ENCODE peak calls at places on chromosomes 11 and 22, in four cellular contexts. W is MM.1S, S is PC-3, P is HCT116. Z is an unnamed sample.
A peak's percentile ranks its signal among the peaks of the same experiment; 100 is the strongest.

GRCh38 chr11:93529707-93530467 is 13.3 kb downstream of the SMCO4 start:
- DNase-seq in W (no peak), S (no peak), P (no peak), Z (no peak)

GRCh38 chr11:19605500-19606371 is 106.9 kb upstream of the NAV2 start:
- DNase-seq in W (no peak), S (no peak), P (no peak), Z (no peak)

GRCh38 chr22:34035209-34035608 is 114.9 kb upstream of the LARGE1 start:
- DNase-seq in W (no peak), S (no peak), P (no peak), Z (no peak)

GRCh38 chr22:32789797-32790620 is 11.5 kb upstream of the TIMP3 start:
- DNase-seq in W (no peak), S (no peak), P (no peak), Z (no peak)

GRCh38 chr11:37788141-37788877 is 1190.3 kb upstream of the RAG2 start:
- DNase-seq in W (no peak), S (peak; percentile 89), P (no peak), Z (no peak)

GRCh38 chr22:41240377-41241132 is at the start of gene CHADL:
- DNase-seq in W (no peak), S (no peak), P (no peak), Z (no peak)

GRCh38 chr11:2383823-2384722 is 7.0 kb downstream of the CD81 start:
- DNase-seq in W (no peak), S (no peak), P (no peak), Z (no peak)

GRCh38 chr22:20552450-20552894 is 45.1 kb downstream of the MED15 start:
- DNase-seq in W (no peak), S (no peak), P (no peak), Z (no peak)

GRCh38 chr11:73140213-73141030 is 1.7 kb downstream of the FCHSD2 start:
- DNase-seq in W (peak; percentile 68), S (peak; percentile 48), P (no peak), Z (no peak)

GRCh38 chr22:23058481-23059336 is 11.6 kb upstream of the GNAZ start:
- DNase-seq in W (no peak), S (peak; percentile 12), P (no peak), Z (no peak)

GRCh38 chr11:61129608-61130523 is 27.6 kb downstream of the CD5 start:
- DNase-seq in W (peak; percentile 85), S (peak; percentile 97), P (peak; percentile 73), Z (peak; percentile 85)

GRCh38 chr11:117693344-117693743 is 103.7 kb downstream of the DSCAML1 start:
- DNase-seq in W (no peak), S (peak; percentile 60), P (no peak), Z (peak; percentile 57)

GRCh38 chr11:129930306-129930705 is 34.9 kb upstream of the NFRKB start:
- DNase-seq in W (no peak), S (peak; percentile 93), P (no peak), Z (peak; percentile 89)

GRCh38 chr22:23068832-23069385 is 1.4 kb upstream of the GNAZ start:
- DNase-seq in W (no peak), S (no peak), P (no peak), Z (no peak)

GRCh38 chr11:85590848-85591483 is 36.2 kb downstream of the DLG2 start:
- DNase-seq in W (peak; percentile 53), S (peak; percentile 82), P (peak; percentile 35), Z (peak; percentile 52)

GRCh38 chr11:132898021-132898420 is 634.3 kb downstream of the OPCML start:
- DNase-seq in W (no peak), S (no peak), P (no peak), Z (no peak)
- H3K9me2 ChIP-seq in W (no peaks in the 10 kb centered on the region), S (no peaks in the 10 kb centered on the region), P (no peaks in the 10 kb centered on the region), Z (no peaks in the 10 kb centered on the region)

DNA sequence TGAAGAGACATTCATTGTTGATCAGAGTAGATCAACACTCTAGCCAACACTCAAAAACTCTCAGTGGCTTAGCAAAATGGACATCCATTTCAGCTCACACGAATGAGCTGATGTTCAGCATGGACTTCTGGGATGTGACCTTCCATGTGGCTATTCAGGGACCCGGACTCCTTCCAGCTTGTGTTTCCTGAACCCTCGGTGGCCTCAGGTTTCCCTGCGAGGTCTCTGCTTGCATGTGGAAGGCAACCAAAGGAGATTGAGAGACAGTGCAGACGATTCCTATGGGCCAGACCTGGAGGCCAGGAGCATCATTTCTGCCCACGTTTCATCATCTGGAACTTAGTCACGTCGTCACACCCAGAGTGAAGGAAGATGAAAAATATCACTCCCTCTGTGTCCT is 1137.4 kb downstream of the TBC1D22A start:
- DNase-seq in W (no peak), S (no peak), P (no peak), Z (no peak)
- TF ChIP-seq CTCF in W (no peak), S (no peak), P (no peak), Z (no peak)

DNA sequence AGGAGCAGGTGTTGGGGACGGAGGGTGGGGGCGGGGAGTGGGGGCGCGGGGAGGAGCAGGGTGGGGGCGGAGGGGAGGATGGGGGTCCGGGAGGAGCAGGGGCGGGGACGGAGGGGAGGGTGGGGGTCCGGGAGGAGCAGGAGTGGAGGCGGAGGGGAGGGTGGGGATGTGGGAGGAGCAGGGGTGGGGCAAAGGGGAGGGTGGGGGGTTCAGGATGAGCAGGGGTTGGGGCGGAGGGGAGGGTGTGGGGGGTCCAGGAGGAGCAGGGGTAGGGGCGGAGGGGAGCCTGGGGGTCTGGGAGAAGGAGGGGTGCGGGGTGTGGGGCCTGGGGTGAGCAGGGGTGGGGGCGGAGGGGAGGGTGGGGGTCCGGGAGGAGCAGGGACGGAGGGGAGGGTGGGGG is 17.1 kb downstream of the CRELD2 start:
- DNase-seq in W (no peak), S (no peak), P (no peak), Z (no peak)
- H3K4me1 ChIP-seq in W (peaks cover 32% of the 10 kb centered on the region), S (peaks cover 18% of the 10 kb centered on the region), P (peaks cover 30% of the 10 kb centered on the region), Z (peaks cover 29% of the 10 kb centered on the region)

DNA sequence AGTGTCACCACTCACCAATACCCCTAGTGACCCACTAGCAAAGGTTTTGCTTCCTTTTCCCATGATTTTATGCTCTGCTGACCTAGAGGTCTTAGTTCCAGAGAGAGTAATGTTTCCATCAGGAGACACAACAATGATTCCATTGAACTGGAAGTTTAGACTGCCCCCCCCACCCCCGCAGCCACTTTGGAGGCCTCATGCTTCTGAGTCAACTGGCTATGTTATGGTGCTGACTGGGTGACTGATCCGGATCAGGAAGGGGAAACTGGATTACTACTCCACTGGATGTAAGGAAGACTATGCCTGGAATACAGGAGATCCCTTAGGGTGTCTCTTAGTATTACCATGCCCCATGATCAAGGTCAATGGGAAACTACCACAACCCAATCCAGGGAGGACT is 633.6 kb downstream of the OPCML start:
- DNase-seq in W (no peak), S (no peak), P (no peak), Z (no peak)
- H3K9me2 ChIP-seq in W (no peaks in the 10 kb centered on the region), S (no peaks in the 10 kb centered on the region), P (no peaks in the 10 kb centered on the region), Z (no peaks in the 10 kb centered on the region)

GRCh38 chr22:18157714-18158028 is 7.7 kb downstream of the USP18 start:
- DNase-seq in W (no peak), S (no peak), P (no peak), Z (no peak)

GRCh38 chr22:18154821-18155390 is 4.9 kb downstream of the USP18 start:
- DNase-seq in W (no peak), S (no peak), P (no peak), Z (no peak)

GRCh38 chr22:18152519-18152918 is 2.5 kb downstream of the USP18 start:
- DNase-seq in W (no peak), S (no peak), P (no peak), Z (no peak)

GRCh38 chr22:18156878-18157713 is 7.1 kb downstream of the USP18 start:
- DNase-seq in W (peak; percentile 62), S (peak; percentile 86), P (peak; percentile 33), Z (no peak)
- TF ChIP-seq CTCF in W (peak; percentile 65), S (peak; percentile 86), P (peak; percentile 84), Z (peak; percentile 65)

DNA sequence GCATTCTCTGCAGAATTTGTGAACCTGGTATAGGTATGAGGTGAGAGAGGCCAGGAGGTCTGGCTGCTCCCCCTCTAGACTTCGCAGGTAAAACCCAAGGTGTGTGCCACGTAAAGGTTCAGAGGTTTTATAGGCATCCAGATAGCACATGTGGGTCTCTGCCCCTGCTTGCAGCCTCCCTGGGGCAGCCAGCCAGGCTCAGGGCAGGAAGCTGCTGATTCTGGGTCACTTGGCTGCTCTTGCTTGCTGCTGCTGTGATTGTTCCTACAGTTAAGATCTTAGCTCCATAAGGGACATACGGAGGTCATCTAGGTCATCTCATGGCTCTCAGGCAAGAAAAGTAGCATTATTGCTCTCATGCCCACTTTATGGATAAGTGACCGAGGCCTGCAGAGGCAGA is 30.2 kb downstream of the ZBTB16 start:
- DNase-seq in W (no peak), S (no peak), P (no peak), Z (no peak)
- H3K4me1 ChIP-seq in W (no peaks in the 10 kb centered on the region), S (no peaks in the 10 kb centered on the region), P (no peaks in the 10 kb centered on the region), Z (no peaks in the 10 kb centered on the region)

GRCh38 chr22:50061824-50062355 is 3.8 kb upstream of the TTLL8 start:
- DNase-seq in W (no peak), S (no peak), P (no peak), Z (no peak)
- H3K9me2 ChIP-seq in W (no peaks in the 10 kb centered on the region), S (no peaks in the 10 kb centered on the region), P (no peaks in the 10 kb centered on the region), Z (no peaks in the 10 kb centered on the region)

GRCh38 chr11:396511-396947 is 2.5 kb downstream of the PKP3 start:
- DNase-seq in W (no peak), S (no peak), P (no peak), Z (no peak)
- TF ChIP-seq CTCF in W (no peak), S (peak; percentile 38), P (no peak), Z (no peak)

DNA sequence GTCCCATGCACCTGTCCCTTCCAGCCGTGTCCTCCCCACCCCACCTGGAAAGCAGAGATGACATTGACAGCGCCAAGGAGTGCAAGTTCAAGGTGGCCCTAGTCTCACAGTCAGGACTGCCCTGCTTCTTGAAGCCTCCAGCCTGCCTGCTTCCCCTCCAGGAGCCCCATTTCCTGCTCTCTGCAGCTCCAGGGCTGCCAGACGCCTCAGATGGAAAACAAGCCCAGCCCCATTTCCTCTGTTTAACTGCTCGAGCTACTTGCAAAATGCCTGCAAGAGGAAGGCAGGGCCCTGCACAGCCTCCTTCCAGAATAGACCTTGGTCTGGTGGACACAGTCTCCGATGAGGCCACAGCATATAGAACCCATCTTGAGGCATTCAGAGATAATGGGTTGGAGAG is 5.0 kb upstream of the DGKZ start:
- DNase-seq in W (no peak), S (no peak), P (no peak), Z (no peak)
- H3K4me1 ChIP-seq in W (no peaks in the 10 kb centered on the region), S (peaks cover 13% of the 10 kb centered on the region), P (peaks cover 3% of the 10 kb centered on the region), Z (peaks cover 54% of the 10 kb centered on the region)

Z was measured in PC-9.